ENCODE peak calls at places on chromosome 9, in ten cellular contexts. N, B, V, Z, S, L, H, R, T and Y are unnamed samples.

GRCh38 chr9:31824860-31825259 is 559.6 kb upstream of the ACO1 start:
- DNase-seq in N (no peak), B (no peak), V (no peak), Z (no peak), S (peak; percentile 82), L (no peak), H (no peak), R (no peak), T (no peak), Y (no peak)

GRCh38 chr9:109117856-109118801 is 1.6 kb downstream of the TMEM245 start:
- DNase-seq in N (no peak), B (no peak), V (no peak), Z (no peak), S (peak; percentile 65), L (peak; percentile 81), H (no peak), R (no peak), T (peak; percentile 63), Y (no peak)

GRCh38 chr9:70600479-70600878 is 186.0 kb upstream of the KLF9 start:
- DNase-seq in N (peak; percentile 82), B (no peak), V (peak; percentile 35), Z (no peak), S (no peak), L (no peak), H (no peak), R (no peak), T (peak; percentile 40), Y (peak; percentile 29)

GRCh38 chr9:1219284-1219683 is 169.1 kb downstream of the DMRT2 start:
- DNase-seq in N (no peak), B (no peak), V (no peak), Z (no peak), S (no peak), L (no peak), H (no peak), R (no peak), T (no peak), Y (no peak)

GRCh38 chr9:109110326-109111014 is 9.3 kb downstream of the TMEM245 start:
- DNase-seq in N (no peak), B (no peak), V (no peak), Z (no peak), S (no peak), L (no peak), H (no peak), R (no peak), T (no peak), Y (no peak)

GRCh38 chr9:113523421-113524141 is 60.1 kb downstream of the RGS3 start:
- DNase-seq in N (no peak), B (peak; percentile 85), V (no peak), Z (no peak), S (no peak), L (no peak), H (no peak), R (no peak), T (peak; percentile 74), Y (no peak)

GRCh38 chr9:119157196-119157595 is 212.0 kb downstream of the BRINP1 start:
- DNase-seq in N (no peak), B (no peak), V (no peak), Z (no peak), S (no peak), L (no peak), H (no peak), R (no peak), T (no peak), Y (no peak)

GRCh38 chr9:92746567-92747458 is 17.8 kb downstream of the BICD2 start:
- DNase-seq in N (no peak), B (no peak), V (no peak), Z (peak; percentile 52), S (peak; percentile 56), L (no peak), H (no peak), R (no peak), T (no peak), Y (no peak)

GRCh38 chr9:4984171-4984570 is 901 bp upstream of the JAK2 start:
- DNase-seq in N (no peak), B (no peak), V (no peak), Z (no peak), S (peak; percentile 21), L (peak; percentile 15), H (no peak), R (no peak), T (no peak), Y (no peak)

GRCh38 chr9:122785269-122785668 is 3.5 kb upstream of the OR5C1 start:
- DNase-seq in N (no peak), B (no peak), V (no peak), Z (no peak), S (no peak), L (no peak), H (no peak), R (no peak), T (no peak), Y (no peak)

GRCh38 chr9:26012797-26013594 is 334.8 kb upstream of the TUSC1 start:
- DNase-seq in N (no peak), B (no peak), V (no peak), Z (no peak), S (no peak), L (no peak), H (no peak), R (no peak), T (no peak), Y (no peak)

GRCh38 chr9:85743290-85744128 is 1.8 kb upstream of the AGTPBP1 start:
- DNase-seq in N (peak; percentile 67), B (no peak), V (no peak), Z (peak; percentile 60), S (peak; percentile 27), L (peak; percentile 27), H (peak; percentile 34), R (no peak), T (peak; percentile 74), Y (peak; percentile 8)

GRCh38 chr9:122954253-122954691 is 13.5 kb downstream of the RABGAP1 start:
- DNase-seq in N (no peak), B (no peak), V (no peak), Z (no peak), S (no peak), L (no peak), H (no peak), R (no peak), T (no peak), Y (no peak)

GRCh38 chr9:107460153-107461023 is 29.2 kb downstream of the KLF4 start:
- DNase-seq in N (no peak), B (no peak), V (no peak), Z (no peak), S (no peak), L (no peak), H (no peak), R (no peak), T (no peak), Y (no peak)

GRCh38 chr9:120628207-120628924 is 48.4 kb upstream of the CDK5RAP2 start:
- DNase-seq in N (no peak), B (no peak), V (no peak), Z (no peak), S (peak; percentile 14), L (no peak), H (no peak), R (no peak), T (no peak), Y (no peak)

GRCh38 chr9:128683340-128684064 is 5.5 kb upstream of the SET start:
- DNase-seq in N (no peak), B (no peak), V (peak; percentile 39), Z (peak; percentile 80), S (no peak), L (peak; percentile 56), H (peak; percentile 72), R (peak; percentile 94), T (peak; percentile 78), Y (no peak)

GRCh38 chr9:131951905-131952304 is 127.8 kb downstream of the MED27 start:
- DNase-seq in N (no peak), B (no peak), V (no peak), Z (no peak), S (no peak), L (no peak), H (no peak), R (no peak), T (no peak), Y (peak; percentile 47)

GRCh38 chr9:137544176-137544755 is 5.9 kb downstream of the PNPLA7 start:
- DNase-seq in N (no peak), B (no peak), V (no peak), Z (no peak), S (no peak), L (no peak), H (no peak), R (no peak), T (no peak), Y (no peak)

DNA sequence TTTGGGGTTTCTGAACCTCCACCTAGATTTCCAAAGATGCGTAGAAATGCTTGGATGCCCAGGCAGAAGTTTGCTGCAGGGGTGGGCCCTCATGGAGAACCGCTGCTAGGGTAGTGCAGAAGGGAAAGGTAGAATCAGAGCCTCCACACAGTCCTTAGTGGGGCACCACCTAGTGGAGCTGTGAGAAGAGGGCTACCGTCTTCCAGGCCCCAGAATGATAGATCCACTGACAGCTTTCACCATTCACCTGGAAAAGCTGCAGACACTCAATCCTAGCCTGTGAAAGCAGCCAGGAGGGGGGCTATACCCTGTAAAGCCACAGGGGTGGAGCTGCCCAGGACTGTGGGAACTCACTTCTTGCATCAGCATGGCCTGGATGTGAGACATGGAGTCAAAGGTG is 13.3 kb upstream of the HSDL2 start:
- DNase-seq in N (no peak), B (no peak), V (no peak), Z (no peak), S (peak; percentile 39), L (no peak), H (no peak), R (peak; percentile 55), T (no peak), Y (no peak)
- TF ChIP-seq CTCF in N (no peak), B (peak; percentile 4), V (no peak), Z (no peak), S (peak; percentile 69), L (no peak), H (no peak), R (peak; percentile 45), T (no peak), Y (no peak)

GRCh38 chr9:134636142-134636507 is 5.5 kb upstream of the COL5A1 start:
- DNase-seq in N (peak; percentile 50), B (no peak), V (peak; percentile 15), Z (peak; percentile 28), S (no peak), L (no peak), H (no peak), R (no peak), T (no peak), Y (no peak)
- TF ChIP-seq EP300 in N (no peak), B (no peak), V (no peak), Z (no peak), S (no peak), L (no peak), H (no peak), R (no peak), T (no peak), Y (no peak)

DNA sequence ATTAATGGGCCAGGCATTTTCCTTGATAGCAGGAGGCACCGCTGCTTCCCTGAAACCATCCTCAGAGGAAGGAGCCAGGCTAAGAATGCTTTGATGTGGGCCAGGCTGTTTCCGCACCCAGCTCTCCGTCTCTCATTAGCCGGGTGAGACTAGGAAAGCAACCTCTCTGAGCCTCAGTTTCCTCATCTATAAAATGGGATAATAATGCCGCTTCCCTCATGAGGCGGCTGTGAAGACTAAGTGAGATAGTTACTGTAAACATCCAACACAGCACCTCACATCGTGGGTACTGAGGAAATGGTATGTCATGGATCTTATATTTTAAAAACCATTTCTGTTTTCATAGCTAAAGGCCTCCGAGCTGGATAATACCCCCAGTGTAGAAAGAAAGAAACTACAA is 46.5 kb downstream of the NEK6 start:
- DNase-seq in N (no peak), B (no peak), V (no peak), Z (no peak), S (no peak), L (no peak), H (no peak), R (no peak), T (no peak), Y (no peak)
- H3K27ac ChIP-seq in N (no peak overlapping the region), B (no peak overlapping the region), V (no peak overlapping the region), Z (no peak overlapping the region), S (no peak overlapping the region), L (peak overlapping the region; percentile 5), H (no peak overlapping the region), R (no peak overlapping the region), T (no peak overlapping the region), Y (no peak overlapping the region)

GRCh38 chr9:125296843-125297372 is 35.3 kb downstream of the GAPVD1 start:
- DNase-seq in N (no peak), B (no peak), V (no peak), Z (no peak), S (peak; percentile 95), L (peak; percentile 45), H (peak; percentile 57), R (no peak), T (no peak), Y (no peak)
- TF ChIP-seq CTCF in N (no peak), B (no peak), V (no peak), Z (no peak), S (no peak), L (no peak), H (no peak), R (no peak), T (no peak), Y (no peak)